ENCODE peak calls at places on chromosomes 11 and 22, in four cellular contexts. F is Peyer's patch, Q is dorsolateral prefrontal cortex, D is keratinocyte. L is an unnamed sample.

GRCh38 chr11:47208628-47209027 is 6.1 kb upstream of the DDB2 start:
- DNase-seq in F (no peak), Q (no peak), D (no peak), L (no peak)

GRCh38 chr11:46607516-46607915 is 9.5 kb downstream of the HARBI1 start:
- DNase-seq in F (no peak), D (no peak), Q (no peak), L (no peak)

GRCh38 chr11:109040303-109040702 is 375.4 kb downstream of the DDX10 start:
- DNase-seq in D (no peak), F (no peak), Q (no peak), L (no peak)

GRCh38 chr11:16604784-16605439 is 133.5 kb upstream of the C11orf58 start:
- DNase-seq in F (peak), D (no peak), Q (no peak), L (no peak)

GRCh38 chr22:46122511-46122971 is 27.8 kb upstream of the PPARA start:
- DNase-seq in Q (peak), D (no peak), F (peak), L (no peak)

GRCh38 chr11:59174664-59175033 is 2.7 kb downstream of the DTX4 start:
- DNase-seq in F (peak), D (peak), Q (no peak), L (peak)

GRCh38 chr22:42967933-42968332 is 47.0 kb downstream of the PACSIN2 start:
- DNase-seq in F (no peak), D (no peak), Q (peak), L (no peak)

GRCh38 chr11:106424111-106424510 is 346.6 kb downstream of the AASDHPPT start:
- DNase-seq in D (peak), F (no peak), Q (no peak), L (peak)

GRCh38 chr11:114254571-114255146 is 41.5 kb upstream of the NNMT start:
- DNase-seq in D (no peak), F (no peak), Q (no peak), L (no peak)

GRCh38 chr22:38239101-38239761 is 33.6 kb downstream of the TMEM184B start:
- DNase-seq in D (no peak), F (no peak), Q (peak), L (peak)

GRCh38 chr11:104609297-104609696 is 289.0 kb downstream of the CASP12 start:
- DNase-seq in D (no peak), F (no peak), Q (peak), L (no peak)

GRCh38 chr11:36105743-36106581 is 162.1 kb downstream of the LDLRAD3 start:
- DNase-seq in Q (no peak), D (no peak), F (no peak), L (no peak)

GRCh38 chr11:297666-298405 is 1.5 kb downstream of the IFITM5 start:
- DNase-seq in Q (no peak), F (peak), D (no peak), L (no peak)

GRCh38 chr11:44416776-44417175 is 106.8 kb upstream of the ALX4 start:
- DNase-seq in F (no peak), Q (no peak), D (peak), L (no peak)

GRCh38 chr11:58813693-58814092 is 30.8 kb downstream of the GLYATL2 start:
- DNase-seq in F (no peak), D (no peak), Q (no peak), L (no peak)

GRCh38 chr22:50053861-50054260 is 4.2 kb downstream of the TTLL8 start:
- DNase-seq in D (no peak), F (no peak), Q (no peak), L (no peak)

GRCh38 chr11:3011891-3012885 is 20.1 kb upstream of the NAP1L4 start:
- DNase-seq in D (no peak), F (peak), Q (no peak), L (no peak)

GRCh38 chr11:70528794-70529580 is 130.7 kb downstream of the CTTN start:
- DNase-seq in F (no peak), D (no peak), Q (no peak), L (no peak)

GRCh38 chr22:50051930-50052329 is 6.2 kb downstream of the TTLL8 start:
- DNase-seq in D (no peak), Q (no peak), F (no peak), L (no peak)

GRCh38 chr11:68009391-68010000 is 631 bp upstream of the ALDH3B1 start:
- DNase-seq in F (no peak), D (no peak), Q (no peak), L (no peak)

GRCh38 chr11:66902486-66903177 is 45.8 kb downstream of the LRFN4 start:
- DNase-seq in Q (no peak), D (no peak), F (no peak), L (no peak)

GRCh38 chr11:64094463-64095223 is 58.9 kb downstream of the FLRT1 start:
- DNase-seq in Q (peak), F (no peak), D (peak), L (peak)

GRCh38 chr11:64092119-64092760 is 56.5 kb downstream of the FLRT1 start:
- DNase-seq in D (no peak), F (no peak), Q (peak), L (no peak)

GRCh38 chr11:64093233-64094039 is 57.7 kb downstream of the FLRT1 start:
- DNase-seq in F (no peak), Q (no peak), D (no peak), L (no peak)

GRCh38 chr11:64090811-64091516 is 55.2 kb downstream of the FLRT1 start:
- DNase-seq in Q (no peak), F (no peak), D (no peak), L (no peak)

DNA sequence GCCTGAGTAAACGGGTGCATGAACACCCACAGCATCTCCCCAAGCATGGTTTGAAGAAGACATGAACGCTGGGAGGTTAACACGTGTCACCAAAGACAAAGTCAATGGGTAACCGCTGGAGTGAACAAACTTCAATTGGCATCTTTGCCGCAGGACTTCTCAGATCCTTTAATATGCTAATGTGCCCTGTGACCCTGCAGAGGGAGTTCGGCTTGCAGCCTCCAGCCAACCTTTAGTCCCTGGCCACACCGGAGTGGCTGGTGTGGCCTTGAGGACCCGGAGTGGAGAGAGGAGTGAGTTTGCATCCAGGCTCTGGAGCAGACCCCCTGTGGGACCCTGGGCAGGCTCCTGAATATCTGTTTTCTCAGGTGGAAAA is 57.0 kb downstream of the FLRT1 start:
- DNase-seq in D (no peak), Q (no peak), F (no peak), L (no peak)
- H3K27ac ChIP-seq in D (no peak), Q (peak), F (no peak), L (no peak)

DNA sequence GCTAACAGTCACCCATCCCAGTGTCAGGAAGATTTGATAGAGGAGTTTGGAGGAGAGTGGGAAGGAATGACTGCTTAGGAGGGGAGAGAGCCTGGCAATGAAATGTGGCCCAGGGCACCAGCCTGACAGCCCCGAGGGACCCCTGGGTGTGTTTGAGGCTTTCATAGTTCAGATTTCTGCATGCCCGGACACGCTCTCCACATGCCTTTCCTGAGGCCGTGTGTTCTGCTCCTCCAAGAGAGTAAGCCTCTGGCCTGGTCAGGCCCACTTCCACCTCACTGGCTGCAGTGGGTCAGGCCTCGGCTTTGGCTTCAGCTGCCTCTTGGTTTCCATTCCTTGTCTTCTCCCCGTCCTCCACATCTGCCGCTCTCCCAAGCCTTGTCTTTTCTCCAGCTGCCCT is 78.4 kb downstream of the C22orf31 start:
- DNase-seq in Q (no peak), D (no peak), F (no peak), L (no peak)
- H3K27ac ChIP-seq in Q (no peak), D (no peak), F (no peak), L (no peak)

DNA sequence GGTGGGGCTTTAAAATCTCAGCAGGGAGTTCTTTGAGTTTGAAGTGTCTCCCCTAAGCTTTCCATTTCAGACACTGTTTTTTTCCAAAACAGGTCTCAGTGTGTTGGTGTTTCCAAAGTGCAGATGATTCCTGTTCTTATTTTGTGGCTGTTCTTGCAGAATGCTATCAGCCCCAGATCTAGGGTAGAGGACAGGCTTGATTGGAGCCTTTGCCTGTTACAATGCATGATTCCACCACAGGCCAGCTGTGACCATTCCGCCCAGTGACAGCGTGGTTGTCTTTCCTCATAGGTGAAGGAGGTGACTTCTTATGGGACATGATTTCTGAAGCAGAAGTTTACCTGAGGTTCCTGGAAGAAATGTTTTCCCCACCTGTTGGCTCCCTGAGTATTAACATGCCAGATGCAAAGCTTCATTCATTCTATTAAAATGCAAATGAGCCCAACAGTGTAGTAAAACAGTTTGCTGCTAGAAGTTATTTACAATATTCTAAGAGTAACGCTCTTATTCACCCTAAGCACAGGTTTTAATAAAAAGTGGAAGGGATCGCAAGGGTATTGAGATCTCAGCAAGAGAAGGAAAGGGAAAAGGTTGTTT is 36.9 kb upstream of the BIRC3 start:
- DNase-seq in D (no peak), Q (no peak), F (peak), L (no peak)
- H3K27ac ChIP-seq in D (no peak), Q (no peak), F (peak), L (no peak)

GRCh38 chr11:35077709-35078695 is 61.0 kb upstream of the CD44 start:
- DNase-seq in F (no peak), Q (no peak), D (peak), L (peak)
- H3K27ac ChIP-seq in F (peak), Q (no peak), D (peak), L (peak)

GRCh38 chr22:36148411-36148810 is 12.1 kb downstream of the APOL3 start:
- DNase-seq in F (no peak), D (no peak), Q (no peak), L (no peak)

GRCh38 chr22:36143956-36144355 is 16.6 kb downstream of the APOL3 start:
- DNase-seq in Q (no peak), D (no peak), F (no peak), L (no peak)

GRCh38 chr22:36147196-36147788 is 13.3 kb downstream of the APOL3 start:
- DNase-seq in F (no peak), D (no peak), Q (no peak), L (no peak)

GRCh38 chr22:36144886-36145541 is 15.5 kb downstream of the APOL3 start:
- DNase-seq in Q (peak), F (no peak), D (no peak), L (no peak)

DNA sequence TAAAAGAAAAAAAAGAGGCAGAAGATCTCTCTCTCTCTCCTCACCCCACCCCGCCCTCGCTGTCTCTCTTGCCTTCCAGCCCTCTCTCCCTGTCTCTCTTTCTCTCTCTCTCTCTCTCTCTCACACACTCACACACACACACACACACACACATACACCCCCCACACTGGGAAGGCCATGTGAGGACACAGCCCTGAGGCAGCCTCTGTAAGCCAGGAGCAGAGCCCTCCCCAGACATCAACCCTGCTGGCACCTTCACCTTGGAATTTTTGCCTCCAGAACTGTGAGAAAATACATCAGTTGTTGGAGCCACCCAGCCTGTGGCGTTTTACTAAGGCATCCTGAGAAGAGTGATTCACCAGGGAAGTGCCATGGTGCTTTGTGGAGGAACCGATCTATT is 14.7 kb downstream of the APOL3 start:
- DNase-seq in Q (no peak), D (no peak), F (no peak), L (no peak)
- H3K27ac ChIP-seq in Q (no peak), D (no peak), F (no peak), L (no peak)

GRCh38 chr11:75814369-75814685 is 683 bp upstream of the UVRAG start:
- DNase-seq in F (no peak), Q (no peak), D (peak), L (peak)

GRCh38 chr11:75816561-75817239 is 1.7 kb downstream of the UVRAG start:
- DNase-seq in D (no peak), F (no peak), Q (no peak), L (no peak)

GRCh38 chr11:75814686-75815344 is at the start of gene UVRAG:
- DNase-seq in Q (peak), F (peak), D (peak), L (peak)

GRCh38 chr11:75813622-75814039 is 1.4 kb upstream of the UVRAG start:
- DNase-seq in D (peak), Q (no peak), F (no peak), L (peak)

DNA sequence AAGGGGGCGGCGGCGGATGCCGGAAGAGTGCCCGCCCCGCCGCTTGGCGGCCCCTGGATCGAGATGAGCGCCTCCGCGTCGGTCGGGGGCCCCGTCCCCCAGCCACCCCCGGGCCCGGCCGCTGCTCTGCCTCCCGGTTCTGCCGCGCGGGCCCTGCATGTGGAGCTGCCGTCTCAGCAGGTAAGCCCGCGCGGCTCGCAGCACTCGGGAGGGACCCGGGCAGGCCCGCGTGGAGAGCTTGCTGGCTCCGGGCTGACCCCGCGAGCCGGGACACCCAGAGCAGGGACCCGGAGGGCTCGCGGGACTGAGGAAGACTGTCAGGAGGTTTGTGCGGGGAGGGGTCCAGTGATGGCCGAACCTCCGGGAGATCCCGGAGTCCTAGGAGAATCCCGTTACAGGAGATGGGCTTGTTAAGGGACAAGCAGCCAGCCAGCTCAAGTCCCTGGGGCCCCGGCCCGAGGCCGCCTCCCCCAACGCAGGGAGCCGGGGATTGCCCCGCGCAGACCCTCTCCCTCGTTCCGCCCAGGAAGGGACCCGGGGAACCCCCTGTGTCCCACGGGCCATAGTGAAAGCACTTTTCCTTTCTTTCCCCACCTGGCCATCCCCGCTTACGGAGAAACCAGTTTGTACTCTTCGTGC is 454 bp downstream of the UVRAG start:
- DNase-seq in F (no peak), D (no peak), Q (no peak), L (no peak)
- H3K27ac ChIP-seq in F (peak), D (peak), Q (peak), L (peak)

DNA sequence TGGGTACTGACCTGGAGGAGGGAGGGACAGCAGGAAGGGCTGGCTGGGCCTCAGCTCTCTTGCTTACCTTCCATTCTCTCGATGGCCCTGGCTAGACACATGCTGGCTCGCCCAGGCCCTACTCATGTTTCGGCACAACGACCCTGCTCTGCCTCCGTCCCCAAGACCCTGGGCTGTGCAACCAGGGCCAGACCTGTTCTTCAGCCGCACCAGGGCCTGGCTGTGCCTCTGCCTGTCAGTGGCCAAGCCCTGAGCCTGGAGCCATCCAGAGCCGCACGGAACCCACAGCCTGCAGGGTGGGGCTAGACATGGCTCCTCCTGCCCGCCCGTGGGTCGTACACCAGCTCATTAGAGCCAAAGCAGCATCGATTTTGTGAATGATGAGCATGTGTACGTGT is 47.5 kb downstream of the RTN4R start:
- DNase-seq in F (no peak), D (no peak), Q (no peak), L (no peak)
- H3K27ac ChIP-seq in F (no peak), D (no peak), Q (no peak), L (no peak)

DNA sequence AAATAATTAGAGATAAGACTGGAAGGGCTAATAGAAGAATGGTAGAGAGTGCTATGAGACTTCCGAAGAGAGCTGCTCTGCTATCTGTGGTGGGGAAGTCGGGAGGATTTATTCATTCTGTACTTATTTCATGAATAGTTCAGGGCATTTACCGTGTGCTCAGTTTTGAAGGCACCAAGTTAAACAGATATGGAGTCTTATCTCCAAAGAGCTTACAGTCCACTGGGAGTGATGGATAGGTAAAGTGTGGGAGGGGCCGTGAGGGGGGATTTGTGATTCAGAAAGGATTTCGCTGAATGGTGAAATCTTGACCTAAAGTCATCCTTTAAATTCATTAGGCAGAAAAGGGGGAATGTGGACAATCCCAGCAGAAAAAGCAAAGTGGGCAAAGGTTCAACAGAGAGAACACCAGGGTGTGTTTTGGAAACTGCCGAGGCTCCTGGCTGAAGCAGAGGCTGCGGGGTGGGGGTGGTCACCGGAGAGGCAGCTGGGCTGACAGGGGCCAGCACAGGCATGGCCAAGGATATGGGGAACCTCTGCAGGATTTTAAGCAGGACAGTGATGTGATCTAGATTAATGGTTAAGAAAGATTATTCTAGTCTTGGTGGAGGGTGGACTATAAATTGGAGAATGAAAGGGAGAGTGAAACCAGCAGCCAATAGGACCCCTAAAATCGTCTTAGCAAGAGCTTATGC is 91.2 kb downstream of the UBASH3B start:
- DNase-seq in D (no peak), Q (no peak), F (no peak), L (no peak)
- H3K27ac ChIP-seq in D (no peak), Q (no peak), F (peak), L (no peak)

DNA sequence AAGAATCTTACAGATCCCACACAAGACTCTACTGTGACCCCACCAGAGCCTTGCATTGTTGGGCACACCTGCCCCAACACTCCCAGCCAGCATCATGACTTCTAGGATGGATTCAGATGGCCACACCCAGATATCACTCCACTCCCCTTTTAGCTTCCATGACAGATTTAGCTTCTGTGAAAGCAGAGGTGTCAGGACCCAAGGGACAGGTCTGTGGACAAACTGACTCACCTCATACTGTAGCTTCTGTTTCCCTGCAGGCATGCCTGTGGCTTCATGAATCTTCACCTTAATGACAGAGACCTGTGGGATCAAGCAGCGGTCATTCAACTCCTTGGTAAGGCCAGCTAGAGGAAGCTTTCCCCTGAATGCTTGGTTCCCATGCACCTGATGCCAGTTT is 8.5 kb upstream of the TBC1D10A start:
- DNase-seq in Q (no peak), D (no peak), F (no peak), L (no peak)
- H3K27ac ChIP-seq in Q (no peak), D (no peak), F (no peak), L (no peak)

L was measured in epithelial cell of prostate.